ENCODE peak calls at places on chromosomes 1 and 21, in five cellular contexts. H is COR-L47; J is stimulated activated CD4-positive, alpha-beta T cell treated with anti-CD3 and anti-CD28 coated beads, Interleukin-4, amount 100 ng/mL, for 4 hours; N is AG10803; F is testis. E is an unnamed sample.

GRCh38 chr1:67390041-67390887 is 39.9 kb downstream of the SERBP1 start:
- DNase-seq in H (no peak), J (no peak), N (peak), F (no peak), E (peak)

GRCh38 chr21:33755354-33755753 is 113.1 kb downstream of the ITSN1 start:
- DNase-seq in H (no peak), J (no peak), N (no peak), F (no peak), E (peak)

GRCh38 chr21:38831526-38832467 is 26.1 kb downstream of the ETS2 start:
- DNase-seq in H (no peak), J (no peak), N (peak), F (peak), E (peak)

GRCh38 chr1:203512830-203513578 is 19.1 kb downstream of the OPTC start:
- DNase-seq in H (no peak), J (peak), N (peak), F (no peak), E (peak)

GRCh38 chr1:211495584-211495983 is 3.6 kb upstream of the RD3 start:
- DNase-seq in H (no peak), J (no peak), N (no peak), F (no peak), E (no peak)

GRCh38 chr1:190178827-190179226 is 298.8 kb downstream of the BRINP3 start:
- DNase-seq in H (no peak), J (no peak), N (no peak), F (no peak), E (no peak)

GRCh38 chr1:205030916-205031315 is 12.1 kb upstream of the CNTN2 start:
- DNase-seq in H (no peak), J (no peak), N (no peak), F (no peak), E (no peak)

GRCh38 chr1:111030590-111030989 is 66.9 kb upstream of the LRIF1 start:
- DNase-seq in H (peak), J (peak), N (peak), F (peak), E (peak)

GRCh38 chr1:2255420-2256369 is 27.6 kb downstream of the SKI start:
- DNase-seq in H (no peak), J (no peak), N (peak), F (no peak), E (peak)

GRCh38 chr1:158527190-158527815 is 26.9 kb downstream of the OR6Y1 start:
- DNase-seq in H (no peak), J (no peak), N (peak), F (no peak), E (peak)

GRCh38 chr1:85398391-85399064 is 66.4 kb downstream of the DDAH1 start:
- DNase-seq in H (no peak), J (no peak), N (peak), F (no peak), E (peak)

GRCh38 chr1:151510957-151511635 is at the start of gene CGN:
- DNase-seq in H (peak), J (peak), N (peak), F (peak), E (peak)

GRCh38 chr1:226982451-226983177 is 42.5 kb downstream of the COQ8A start:
- DNase-seq in H (no peak), J (no peak), N (no peak), F (peak), E (no peak)

GRCh38 chr1:68401506-68401905 is 48.2 kb downstream of the RPE65 start:
- DNase-seq in H (no peak), J (no peak), N (no peak), F (no peak), E (no peak)

GRCh38 chr1:230518511-230518910 is 92.4 kb upstream of the PGBD5 start:
- DNase-seq in H (no peak), J (no peak), N (no peak), F (no peak), E (no peak)

GRCh38 chr1:18972531-18972930 is 16.1 kb upstream of the IFFO2 start:
- DNase-seq in H (no peak), J (no peak), N (peak), F (no peak), E (no peak)

E was measured in astrocyte.